ENCODE peak calls at places on chromosomes 6 and 20, in five cellular contexts. W is activated T-cell treated with anti-CD3 and anti-CD28 coated beads, Interleukin-2, amount 50 U/mL, for 72 hours; S is coronary artery; A is SW480; O is glomerular endothelial cell. E is an unnamed sample.
A peak's percentile ranks its signal among the peaks of the same experiment; 100 is the strongest.

GRCh38 chr6:159819932-159820640 is 20.0 kb downstream of the PNLDC1 start:
- DNase-seq in S (no peak), W (peak; percentile 31), O (no peak), A (no peak), E (no peak)

GRCh38 chr6:12293931-12294800 is 4.0 kb downstream of the EDN1 start:
- DNase-seq in A (no peak), O (no peak), S (no peak), W (no peak), E (no peak)

GRCh38 chr6:102387351-102388033 is 994.0 kb downstream of the GRIK2 start:
- DNase-seq in O (no peak), S (no peak), A (no peak), W (no peak), E (no peak)

GRCh38 chr6:25369450-25370086 is 90.4 kb downstream of the CARMIL1 start:
- DNase-seq in S (no peak), O (no peak), A (no peak), W (peak; percentile 6), E (peak; percentile 28)

GRCh38 chr20:49291200-49291599 is 13.3 kb upstream of the ZNFX1 start:
- DNase-seq in W (no peak), S (no peak), O (no peak), A (no peak), E (no peak)

GRCh38 chr6:142335415-142335814 is 33.6 kb downstream of the ADGRG6 start:
- DNase-seq in A (no peak), O (no peak), S (no peak), W (no peak), E (no peak)

GRCh38 chr6:17574871-17575560 is 25.1 kb upstream of the FAM8A1 start:
- DNase-seq in S (no peak), A (no peak), W (no peak), O (no peak), E (no peak)

GRCh38 chr6:113684382-113684901 is 172.7 kb upstream of the MARCKS start:
- DNase-seq in A (peak; percentile 30), S (no peak), O (no peak), W (no peak), E (no peak)

GRCh38 chr20:38387953-38388352 is 41.7 kb downstream of the LBP start:
- DNase-seq in A (no peak), S (no peak), W (no peak), O (no peak), E (no peak)

GRCh38 chr6:135334169-135334568 is 153.1 kb downstream of the MYB start:
- DNase-seq in S (no peak), W (no peak), A (no peak), O (no peak), E (no peak)

GRCh38 chr20:51132286-51132810 is 109.4 kb upstream of the KCNG1 start:
- DNase-seq in S (no peak), O (no peak), A (no peak), W (no peak), E (no peak)

GRCh38 chr6:45222380-45222779 is 105.8 kb upstream of the RUNX2 start:
- DNase-seq in W (no peak), O (no peak), A (no peak), S (no peak), E (no peak)

GRCh38 chr6:10968776-10969175 is 75.3 kb downstream of the ELOVL2 start:
- DNase-seq in A (no peak), W (no peak), S (no peak), O (no peak), E (no peak)

GRCh38 chr6:169118346-169118830 is 135.3 kb downstream of the THBS2 start:
- DNase-seq in S (no peak), O (no peak), A (no peak), W (no peak), E (no peak)

GRCh38 chr20:57514273-57514751 is 10.6 kb downstream of the CTCFL start:
- DNase-seq in O (peak; percentile 22), W (peak; percentile 30), S (no peak), A (peak; percentile 77), E (peak; percentile 64)

GRCh38 chr6:46909371-46909770 is 12.4 kb downstream of the ADGRF5 start:
- DNase-seq in W (no peak), A (no peak), S (no peak), O (peak; percentile 89), E (no peak)

GRCh38 chr6:159758031-159759001 is 3.5 kb upstream of the ACAT2 start:
- DNase-seq in W (no peak), O (no peak), A (peak; percentile 42), S (no peak), E (no peak)

GRCh38 chr6:8070718-8071117 is 6.5 kb upstream of the BLOC1S5 start:
- DNase-seq in O (no peak), A (no peak), S (no peak), W (no peak), E (no peak)

GRCh38 chr6:167855825-167856425 is 29.2 kb downstream of the AFDN start:
- DNase-seq in A (peak; percentile 32), O (no peak), S (no peak), W (peak; percentile 4), E (no peak)

GRCh38 chr6:20569000-20569610 is 34.8 kb downstream of the CDKAL1 start:
- DNase-seq in S (no peak), A (no peak), O (no peak), W (no peak), E (no peak)

GRCh38 chr6:13354331-13355042 is 26.1 kb upstream of the TBC1D7 start:
- DNase-seq in O (no peak), A (no peak), S (no peak), W (no peak), E (peak; percentile 41)

GRCh38 chr20:18090044-18090443 is 32.3 kb upstream of the OVOL2 start:
- DNase-seq in S (no peak), O (no peak), W (no peak), A (no peak), E (no peak)

GRCh38 chr6:100470721-100471120 is 6.0 kb upstream of the SIM1 start:
- DNase-seq in W (no peak), A (no peak), O (no peak), S (no peak), E (no peak)

GRCh38 chr6:24600903-24601302 is 45.1 kb downstream of the KIAA0319 start:
- DNase-seq in A (no peak), S (no peak), O (no peak), W (peak; percentile 11), E (no peak)

GRCh38 chr6:106620931-106621672 is 8.2 kb downstream of the RTN4IP1 start:
- DNase-seq in W (no peak), S (no peak), O (no peak), A (no peak), E (no peak)

GRCh38 chr20:9458075-9458818 is 56.1 kb upstream of the LAMP5 start:
- DNase-seq in O (no peak), A (no peak), W (no peak), S (no peak), E (no peak)

GRCh38 chr6:91299544-91300491 is 712.9 kb upstream of the MAP3K7 start:
- DNase-seq in W (no peak), O (no peak), A (no peak), S (no peak), E (no peak)

GRCh38 chr6:79170915-79171314 is 63.6 kb downstream of the HMGN3 start:
- DNase-seq in S (no peak), O (peak; percentile 14), A (no peak), W (no peak), E (no peak)

GRCh38 chr6:135627092-135627715 is 129.7 kb upstream of the AHI1 start:
- DNase-seq in O (no peak), S (no peak), W (no peak), A (no peak), E (no peak)

GRCh38 chr6:133854167-133854632 is 34.7 kb upstream of the TCF21 start:
- DNase-seq in A (no peak), S (no peak), W (no peak), O (no peak), E (no peak)

GRCh38 chr6:44043036-44043478 is 84.2 kb downstream of the MRPL14 start:
- DNase-seq in W (no peak), A (peak; percentile 29), O (no peak), S (no peak), E (no peak)

GRCh38 chr20:24987244-24987643 is 5.3 kb downstream of the APMAP start:
- DNase-seq in O (no peak), S (peak; percentile 3), A (peak; percentile 27), W (peak; percentile 39), E (no peak)

GRCh38 chr20:61437280-61438206 is 185.5 kb downstream of the CDH4 start:
- DNase-seq in S (no peak), A (no peak), W (no peak), O (no peak), E (no peak)

GRCh38 chr6:158758464-158758863 is 60.7 kb downstream of the EZR start:
- DNase-seq in S (peak; percentile 64), W (no peak), O (no peak), A (no peak), E (no peak)

GRCh38 chr20:18719426-18719825 is 94.2 kb upstream of the SCP2D1 start:
- DNase-seq in W (no peak), S (no peak), A (no peak), O (no peak), E (no peak)

GRCh38 chr20:15236812-15237211 is 899.4 kb upstream of the FLRT3 start:
- DNase-seq in W (peak; percentile 2), S (no peak), O (peak; percentile 33), A (peak; percentile 8), E (no peak)

GRCh38 chr6:141290871-141291270 is 841.9 kb upstream of the GJE1 start:
- DNase-seq in A (no peak), O (no peak), S (no peak), W (no peak), E (no peak)

E was measured in head of caudate nucleus.